ENCODE peak calls at places on chromosomes 1 and 21, in six cellular contexts. G is endothelial cell, J is foreskin keratinocyte, P is HepG2, H is right lobe of liver, A is transverse colon. I is an unnamed sample.

GRCh38 chr1:36463404-36463772 is 796 bp downstream of the MRPS15 start:
- DNase-seq in G (no peak), J (no peak), P (no peak), H (no peak), A (no peak), I (no peak)

GRCh38 chr1:202932476-202932875 is 5.4 kb upstream of the KLHL12 start:
- DNase-seq in G (no peak), J (no peak), P (no peak), H (no peak), A (no peak), I (no peak)

GRCh38 chr1:156075775-156076204 is 6.5 kb downstream of the MEX3A start:
- DNase-seq in G (no peak), J (no peak), P (no peak), H (no peak), A (no peak), I (no peak)

GRCh38 chr1:241077386-241078147 is 279.4 kb downstream of the RGS7 start:
- DNase-seq in G (no peak), J (no peak), P (no peak), H (no peak), A (no peak), I (no peak)

GRCh38 chr1:155481761-155482160 is 80.8 kb downstream of the ASH1L start:
- DNase-seq in G (no peak), J (no peak), P (no peak), H (no peak), A (no peak), I (no peak)

GRCh38 chr1:31575373-31576140 is 758 bp upstream of the TINAGL1 start:
- DNase-seq in G (no peak), J (peak; percentile 91), P (peak; percentile 93), H (peak; percentile 59), A (peak; percentile 90), I (peak; percentile 67)

GRCh38 chr1:12014141-12014981 is 4.9 kb upstream of the MIIP start:
- DNase-seq in G (no peak), J (peak; percentile 93), P (no peak), H (no peak), A (no peak), I (no peak)

GRCh38 chr1:204108312-204109141 is 35.6 kb downstream of the SOX13 start:
- DNase-seq in G (peak; percentile 47), J (no peak), P (no peak), H (no peak), A (no peak), I (no peak)

GRCh38 chr1:151056149-151056548 is 3.3 kb downstream of the CDC42SE1 start:
- DNase-seq in G (no peak), J (no peak), P (no peak), H (no peak), A (no peak), I (no peak)

GRCh38 chr1:51044199-51044598 is 57.8 kb upstream of the C1orf185 start:
- DNase-seq in G (no peak), J (no peak), P (no peak), H (no peak), A (no peak), I (no peak)

GRCh38 chr1:201501144-201501543 is 5.8 kb downstream of the CSRP1 start:
- DNase-seq in G (no peak), J (no peak), P (no peak), H (no peak), A (no peak), I (no peak)

GRCh38 chr1:96845464-96845863 is 123.9 kb downstream of the PTBP2 start:
- DNase-seq in G (peak; percentile 51), J (peak; percentile 13), P (peak; percentile 15), H (peak; percentile 54), A (peak; percentile 34), I (no peak)

GRCh38 chr1:112614460-112615065 is 4.4 kb downstream of the ST7L start:
- DNase-seq in G (no peak), J (no peak), P (no peak), H (no peak), A (no peak), I (no peak)

GRCh38 chr1:22714455-22714854 is 3.8 kb downstream of the EPHB2 start:
- DNase-seq in G (no peak), J (no peak), P (no peak), H (no peak), A (no peak), I (no peak)

GRCh38 chr21:44845418-44846200 is 27.7 kb upstream of the SUMO3 start:
- DNase-seq in G (peak; percentile 71), J (peak; percentile 36), P (peak; percentile 76), H (peak; percentile 70), A (peak; percentile 68), I (no peak)

GRCh38 chr21:37912616-37913015 is 3.6 kb downstream of the KCNJ6 start:
- DNase-seq in G (no peak), J (no peak), P (no peak), H (no peak), A (no peak), I (no peak)

GRCh38 chr1:9835758-9836631 is 12.2 kb upstream of the CLSTN1 start:
- DNase-seq in G (no peak), J (peak; percentile 75), P (peak; percentile 42), H (no peak), A (peak; percentile 50), I (no peak)

GRCh38 chr1:212526111-212526491 is 82.5 kb upstream of the ATF3 start:
- DNase-seq in G (no peak), J (no peak), P (no peak), H (no peak), A (no peak), I (no peak)

GRCh38 chr21:21897275-21897883 is 899.2 kb downstream of the NCAM2 start:
- DNase-seq in G (no peak), J (peak; percentile 92), P (no peak), H (no peak), A (no peak), I (no peak)

GRCh38 chr1:231338270-231339128 is at the start of gene SPRTN:
- DNase-seq in G (no peak), J (no peak), P (no peak), H (no peak), A (no peak), I (no peak)

GRCh38 chr1:212205843-212206242 is 79.4 kb upstream of the PPP2R5A start:
- DNase-seq in G (no peak), J (peak; percentile 42), P (no peak), H (no peak), A (no peak), I (no peak)

GRCh38 chr1:184215274-184215925 is 163.9 kb downstream of the TSEN15 start:
- DNase-seq in G (no peak), J (no peak), P (no peak), H (no peak), A (no peak), I (no peak)

GRCh38 chr1:1956101-1956500 is 37.0 kb upstream of the TMEM52 start:
- DNase-seq in G (no peak), J (no peak), P (no peak), H (no peak), A (no peak), I (no peak)

GRCh38 chr1:197618065-197618464 is 157.2 kb downstream of the DENND1B start:
- DNase-seq in G (no peak), J (no peak), P (peak; percentile 6), H (no peak), A (no peak), I (no peak)

GRCh38 chr1:155960081-155960745 is 18.1 kb downstream of the ARHGEF2 start:
- DNase-seq in G (no peak), J (peak; percentile 15), P (no peak), H (no peak), A (no peak), I (no peak)

GRCh38 chr1:28273216-28273860 is 14.0 kb downstream of the SESN2 start:
- DNase-seq in G (no peak), J (no peak), P (no peak), H (no peak), A (no peak), I (no peak)

GRCh38 chr1:208189183-208189582 is 55.0 kb downstream of the PLXNA2 start:
- DNase-seq in G (no peak), J (peak; percentile 29), P (no peak), H (no peak), A (no peak), I (no peak)

GRCh38 chr1:201286445-201286844 is 3.1 kb downstream of the PKP1 start:
- DNase-seq in G (no peak), J (no peak), P (no peak), H (no peak), A (no peak), I (no peak)

GRCh38 chr21:37557261-37557950 is 190.8 kb downstream of the DYRK1A start:
- DNase-seq in G (no peak), J (no peak), P (peak; percentile 28), H (no peak), A (no peak), I (no peak)

DNA sequence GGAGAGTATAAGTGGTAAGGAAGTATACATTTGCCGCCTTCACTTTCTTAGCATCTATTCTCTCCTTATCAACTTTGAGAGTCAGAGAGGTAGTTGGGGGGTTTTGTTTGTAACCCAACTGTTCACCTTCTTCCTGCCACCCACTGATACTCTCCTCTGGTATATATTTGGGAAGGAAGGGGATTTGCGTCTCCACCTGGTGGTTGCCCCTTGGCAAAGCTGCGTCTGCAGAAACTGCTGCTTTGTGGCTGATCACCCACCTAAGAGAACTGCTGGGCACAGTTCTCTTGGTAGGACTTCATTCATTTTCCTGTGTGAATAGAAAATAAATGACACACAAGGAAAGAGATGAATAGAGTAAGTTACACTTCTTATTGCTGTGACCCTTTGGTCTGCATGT is 87.0 kb downstream of the SYT14 start:
- DNase-seq in G (peak; percentile 3), J (no peak), P (no peak), H (no peak), A (no peak), I (no peak)
- TF ChIP-seq CTCF in G (peak; percentile 19), J (peak; percentile 19), P (no peak), H (no peak), A (no peak), I (no peak)

GRCh38 chr1:13469343-13469742 is 44.5 kb downstream of the LRRC38 start:
- DNase-seq in G (peak; percentile 7), J (no peak), P (peak; percentile 38), H (no peak), A (no peak), I (no peak)
- TF ChIP-seq CTCF in G (no peak), J (peak; percentile 41), P (peak; percentile 33), H (peak; percentile 5), A (no peak), I (peak; percentile 50)

GRCh38 chr1:237953238-237953637 is 62.5 kb upstream of the ZP4 start:
- DNase-seq in G (no peak), J (peak; percentile 49), P (no peak), H (no peak), A (no peak), I (no peak)
- TF ChIP-seq CTCF in G (no peak), J (peak; percentile 71), P (no peak), H (peak; percentile 50), A (no peak), I (no peak)

GRCh38 chr1:94031591-94031990 is 89.4 kb downstream of the ABCA4 start:
- DNase-seq in G (no peak), J (no peak), P (no peak), H (no peak), A (no peak), I (no peak)
- TF ChIP-seq CTCF in G (no peak), J (no peak), P (no peak), H (no peak), A (no peak), I (no peak)

GRCh38 chr1:42035205-42035829 is 116.6 kb upstream of the HIVEP3 start:
- DNase-seq in G (peak; percentile 51), J (no peak), P (no peak), H (peak; percentile 83), A (no peak), I (no peak)
- TF ChIP-seq CTCF in G (peak; percentile 29), J (peak; percentile 56), P (peak; percentile 28), H (peak; percentile 41), A (peak; percentile 20), I (peak; percentile 55)

I was measured in type B pancreatic cell.